ENCODE peak calls at places on chromosomes 7 and 10, in eight cellular contexts. O is ovary, P is IMR-90, V is sigmoid colon, F is testis, Y is thyroid gland, A is heart left ventricle, S is transverse colon. C is an unnamed sample.

GRCh38 chr10:58350619-58351323 is 16.0 kb downstream of the UBE2D1 start:
- DNase-seq in O (no peak), P (peak), V (no peak), F (no peak), Y (no peak), A (no peak), S (no peak), C (no peak)

GRCh38 chr7:71886066-71886465 is 526.1 kb downstream of the CALN1 start:
- DNase-seq in O (no peak), P (no peak), V (no peak), F (no peak), Y (no peak), A (no peak), S (no peak), C (no peak)

GRCh38 chr10:14126697-14127440 is 203.9 kb downstream of the FRMD4A start:
- DNase-seq in O (no peak), P (peak), V (no peak), F (no peak), Y (peak), A (no peak), S (no peak), C (no peak)

GRCh38 chr7:34224259-34224658 is 318.9 kb downstream of the BMPER start:
- DNase-seq in O (no peak), P (no peak), V (no peak), F (no peak), Y (no peak), A (no peak), S (no peak), C (no peak)

GRCh38 chr10:69789164-69789576 is 12.5 kb upstream of the COL13A1 start:
- DNase-seq in O (no peak), P (no peak), V (no peak), F (no peak), Y (no peak), A (no peak), S (no peak), C (no peak)

GRCh38 chr10:28250782-28251181 is 52.1 kb downstream of the MPP7 start:
- DNase-seq in O (no peak), P (peak), V (no peak), F (no peak), Y (no peak), A (no peak), S (no peak), C (no peak)

GRCh38 chr10:48696535-48696873 is 11.8 kb downstream of the WDFY4 start:
- DNase-seq in O (no peak), P (no peak), V (no peak), F (no peak), Y (no peak), A (no peak), S (no peak), C (no peak)

GRCh38 chr10:87930141-87930540 is 66.7 kb downstream of the PTEN start:
- DNase-seq in O (no peak), P (no peak), V (no peak), F (no peak), Y (no peak), A (no peak), S (no peak), C (no peak)

GRCh38 chr7:94655562-94655883 is 410 bp downstream of the SGCE start:
- DNase-seq in O (peak), P (no peak), V (peak), F (peak), Y (no peak), A (no peak), S (no peak), C (no peak)

GRCh38 chr7:73963252-73963822 is 64.6 kb upstream of the ELN start:
- DNase-seq in O (no peak), P (no peak), V (no peak), F (no peak), Y (no peak), A (no peak), S (no peak), C (no peak)

GRCh38 chr7:96093435-96093834 is 228.5 kb downstream of the SLC25A13 start:
- DNase-seq in O (no peak), P (peak), V (no peak), F (no peak), Y (no peak), A (no peak), S (no peak), C (no peak)

GRCh38 chr7:132377703-132378584 is 198.3 kb downstream of the PLXNA4 start:
- DNase-seq in O (no peak), P (no peak), V (no peak), F (no peak), Y (no peak), A (no peak), S (no peak), C (no peak)

GRCh38 chr10:74930962-74931361 is 104.6 kb downstream of the KAT6B start:
- DNase-seq in O (no peak), P (no peak), V (no peak), F (no peak), Y (no peak), A (no peak), S (no peak), C (no peak)

GRCh38 chr10:74926791-74927585 is 100.6 kb downstream of the KAT6B start:
- DNase-seq in O (no peak), P (no peak), V (no peak), F (no peak), Y (peak), A (no peak), S (no peak), C (no peak)

GRCh38 chr10:74928742-74929191 is 102.4 kb downstream of the KAT6B start:
- DNase-seq in O (no peak), P (peak), V (no peak), F (no peak), Y (no peak), A (no peak), S (no peak), C (no peak)

GRCh38 chr10:74927701-74928100 is 101.3 kb downstream of the KAT6B start:
- DNase-seq in O (no peak), P (peak), V (no peak), F (no peak), Y (no peak), A (no peak), S (no peak), C (no peak)

DNA sequence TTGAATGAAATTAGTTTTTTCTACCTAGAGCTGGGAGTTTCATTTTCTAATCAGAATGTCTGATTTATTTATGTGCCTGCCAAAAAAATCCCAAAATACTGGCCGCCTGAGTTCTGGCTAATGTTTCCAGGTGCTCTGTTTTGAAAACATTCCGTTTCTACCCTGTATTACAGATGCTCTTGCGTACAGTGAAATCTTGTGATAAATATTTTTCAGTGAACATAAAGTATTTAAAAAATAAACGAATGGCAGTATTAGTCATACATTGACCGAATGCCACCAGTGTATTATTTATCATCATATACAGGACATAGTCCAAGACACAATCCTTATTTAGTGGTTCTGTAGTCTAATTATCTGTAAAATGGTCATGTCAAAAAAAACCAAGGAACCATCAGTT is 102.8 kb downstream of the KAT6B start:
- DNase-seq in O (no peak), P (peak), V (no peak), F (no peak), Y (no peak), A (no peak), S (no peak), C (no peak)
- H3K27ac ChIP-seq in O (peak), P (peak), V (peak), F (peak), Y (peak), A (no peak), S (peak), C (peak)

DNA sequence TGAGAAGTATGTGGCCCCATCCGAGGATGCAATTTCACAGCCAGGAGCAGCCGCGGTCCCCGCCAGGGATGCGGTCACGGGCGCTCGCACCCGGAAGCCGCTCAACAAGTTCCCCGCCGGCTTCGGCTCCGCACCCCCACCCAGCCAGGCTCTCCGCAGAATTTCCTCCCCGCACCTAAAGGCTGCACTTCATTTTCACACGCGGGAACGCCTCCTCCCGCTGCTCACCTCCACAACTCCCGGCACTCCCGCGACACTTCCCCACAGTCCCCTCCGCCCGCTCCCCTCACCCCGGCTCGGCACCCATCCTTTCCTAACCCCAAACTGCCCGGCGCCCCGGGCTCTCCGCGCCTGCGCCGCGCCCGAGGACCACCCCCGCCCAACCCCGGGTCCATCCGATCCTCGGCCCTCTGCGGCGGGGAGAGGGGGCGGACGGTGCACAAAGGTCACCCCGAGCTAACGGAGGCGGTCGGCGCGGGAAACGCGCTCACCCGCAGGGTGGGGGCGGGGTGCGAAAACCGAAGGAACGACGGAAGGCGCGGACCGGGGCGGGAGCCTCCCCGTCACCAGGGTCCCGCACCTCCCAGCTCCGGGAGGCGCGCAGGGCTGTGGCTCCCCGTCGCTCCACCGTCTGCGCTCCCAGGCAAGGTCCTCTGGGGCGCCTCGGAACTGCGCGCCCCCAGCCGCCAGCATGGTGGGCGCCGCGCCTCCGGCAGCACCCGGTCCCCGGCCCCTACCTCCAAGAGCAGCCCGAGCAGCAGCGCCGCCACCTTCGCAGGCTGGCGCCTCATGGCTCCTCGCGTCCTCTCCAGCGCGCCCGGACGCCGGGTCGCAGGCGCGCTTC is 546 bp downstream of the VOPP1 start:
- DNase-seq in O (peak), P (peak), V (peak), F (peak), Y (peak), A (peak), S (peak), C (no peak)
- TF ChIP-seq POLR2A in O (peak), P (no peak), V (no peak), F (no peak), Y (no peak), A (no peak), S (peak), C (no peak)

GRCh38 chr7:140722254-140722653 is 25.7 kb downstream of the NDUFB2 start:
- DNase-seq in O (no peak), P (no peak), V (no peak), F (no peak), Y (no peak), A (no peak), S (no peak), C (no peak)

GRCh38 chr7:140724706-140725105 is 28.2 kb downstream of the NDUFB2 start:
- DNase-seq in O (no peak), P (no peak), V (no peak), F (no peak), Y (no peak), A (no peak), S (no peak), C (no peak)

GRCh38 chr7:140723574-140723973 is 27.1 kb downstream of the NDUFB2 start:
- DNase-seq in O (no peak), P (no peak), V (no peak), F (no peak), Y (no peak), A (no peak), S (no peak), C (no peak)

GRCh38 chr7:140723002-140723401 is 26.5 kb downstream of the NDUFB2 start:
- DNase-seq in O (no peak), P (no peak), V (no peak), F (no peak), Y (no peak), A (no peak), S (no peak), C (no peak)

DNA sequence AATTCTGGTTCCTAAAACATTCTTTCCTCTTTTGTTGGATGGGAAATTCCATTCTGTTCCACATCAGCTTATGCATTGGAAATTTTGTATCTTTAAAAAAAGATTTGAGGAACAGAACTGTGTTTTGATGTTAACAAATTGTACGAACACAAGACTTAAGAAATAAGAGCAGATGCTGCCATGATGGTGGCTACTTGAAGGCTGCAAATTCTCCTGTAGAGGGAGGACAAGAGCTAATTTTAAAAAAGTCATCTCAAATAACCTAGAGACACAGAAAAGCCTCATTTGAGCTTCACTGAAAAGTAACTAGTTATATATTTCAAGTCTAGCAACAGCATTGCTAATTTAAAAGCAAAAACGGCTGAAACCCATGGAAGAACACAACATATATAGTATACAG is 29.8 kb downstream of the NDUFB2 start:
- DNase-seq in O (no peak), P (peak), V (no peak), F (no peak), Y (no peak), A (no peak), S (no peak), C (no peak)
- TF ChIP-seq CTCF in O (no peak), P (peak), V (no peak), F (peak), Y (no peak), A (no peak), S (no peak), C (no peak)

GRCh38 chr7:117085769-117086463 is 132.6 kb downstream of the ST7 start:
- DNase-seq in O (no peak), P (peak), V (no peak), F (no peak), Y (no peak), A (no peak), S (no peak), C (no peak)
- H3K27ac ChIP-seq in O (no peak), P (no peak), V (no peak), F (no peak), Y (no peak), A (no peak), S (no peak), C (no peak)

GRCh38 chr7:100890640-100891521 is 1.4 kb upstream of the UFSP1 start:
- DNase-seq in O (peak), P (no peak), V (peak), F (no peak), Y (peak), A (peak), S (no peak), C (no peak)

GRCh38 chr7:100888529-100888987 is 957 bp downstream of the UFSP1 start:
- DNase-seq in O (no peak), P (no peak), V (no peak), F (no peak), Y (no peak), A (no peak), S (no peak), C (no peak)

GRCh38 chr7:100891555-100891954 is 2.0 kb upstream of the UFSP1 start:
- DNase-seq in O (no peak), P (peak), V (no peak), F (no peak), Y (no peak), A (no peak), S (no peak), C (no peak)

GRCh38 chr7:100888988-100889760 is at the start of gene UFSP1:
- DNase-seq in O (no peak), P (no peak), V (peak), F (no peak), Y (no peak), A (no peak), S (no peak), C (no peak)

GRCh38 chr7:100889761-100890639 is 485 bp upstream of the UFSP1 start:
- DNase-seq in O (peak), P (peak), V (peak), F (peak), Y (peak), A (peak), S (peak), C (peak)
- TF ChIP-seq POLR2A in O (peak), P (peak), V (peak), F (peak), Y (peak), A (peak), S (peak), C (peak)